ENCODE peak calls at places on chromosomes 12 and 14, in four cellular contexts. One of them, this sample, is unnamed.

GRCh38 chr12:104064842-104065441 is 611 bp downstream of the HCFC2 start:
- DNase-seq in K562: no peak
- DNase-seq in GM12878: no peak
- DNase-seq in SK-N-SH: peak
- DNase-seq in this sample: no peak

GRCh38 chr14:36254020-36254614 is 66.3 kb downstream of the MBIP start:
- DNase-seq in GM12878: no peak
- DNase-seq in K562: no peak
- DNase-seq in SK-N-SH: no peak
- DNase-seq in this sample: peak

GRCh38 chr12:108308432-108308831 is 30.7 kb downstream of the CMKLR1 start:
- DNase-seq in SK-N-SH: no peak
- DNase-seq in GM12878: no peak
- DNase-seq in K562: no peak
- DNase-seq in this sample: no peak

GRCh38 chr14:81125536-81125935 is 95.2 kb downstream of the GTF2A1 start:
- DNase-seq in K562: no peak
- DNase-seq in SK-N-SH: no peak
- DNase-seq in GM12878: no peak
- DNase-seq in this sample: no peak

GRCh38 chr14:76024211-76024907 is 38.8 kb downstream of the IFT43 start:
- DNase-seq in K562: no peak
- DNase-seq in SK-N-SH: no peak
- DNase-seq in GM12878: no peak
- DNase-seq in this sample: no peak

GRCh38 chr14:80003138-80003537 is 208.2 kb downstream of the DIO2 start:
- DNase-seq in SK-N-SH: no peak
- DNase-seq in GM12878: no peak
- DNase-seq in K562: no peak
- DNase-seq in this sample: peak

GRCh38 chr12:55017421-55017820 is 2.4 kb upstream of the NEUROD4 start:
- DNase-seq in SK-N-SH: no peak
- DNase-seq in K562: no peak
- DNase-seq in GM12878: no peak
- DNase-seq in this sample: no peak

GRCh38 chr12:10726945-10727344 is 3.8 kb upstream of the YBX3 start:
- DNase-seq in GM12878: no peak
- DNase-seq in SK-N-SH: no peak
- DNase-seq in K562: no peak
- DNase-seq in this sample: no peak

GRCh38 chr12:57813971-57814771 is 4.4 kb downstream of the AVIL start:
- DNase-seq in GM12878: no peak
- DNase-seq in K562: no peak
- DNase-seq in SK-N-SH: peak
- DNase-seq in this sample: peak

GRCh38 chr12:81617915-81618314 is 141.2 kb downstream of the PPFIA2 start:
- DNase-seq in SK-N-SH: no peak
- DNase-seq in K562: no peak
- DNase-seq in GM12878: no peak
- DNase-seq in this sample: no peak

GRCh38 chr14:60514378-60515243 is 5.7 kb downstream of the SIX6 start:
- DNase-seq in K562: peak
- DNase-seq in GM12878: no peak
- DNase-seq in SK-N-SH: peak
- DNase-seq in this sample: peak

GRCh38 chr14:74959596-74960180 is 4.3 kb upstream of the PGF start:
- DNase-seq in GM12878: no peak
- DNase-seq in K562: no peak
- DNase-seq in SK-N-SH: no peak
- DNase-seq in this sample: no peak

GRCh38 chr14:94115068-94115591 is 4.6 kb downstream of the IFI27 start:
- DNase-seq in GM12878: no peak
- DNase-seq in K562: no peak
- DNase-seq in SK-N-SH: peak
- DNase-seq in this sample: no peak

GRCh38 chr12:106978035-106978800 is 8.7 kb downstream of the MTERF2 start:
- DNase-seq in K562: no peak
- DNase-seq in GM12878: no peak
- DNase-seq in SK-N-SH: peak
- DNase-seq in this sample: peak

GRCh38 chr14:51445001-51445390 is 204.9 kb downstream of the TMX1 start:
- DNase-seq in GM12878: no peak
- DNase-seq in SK-N-SH: no peak
- DNase-seq in K562: no peak
- DNase-seq in this sample: no peak

GRCh38 chr12:26696048-26696612 is 136.9 kb downstream of the ITPR2 start:
- DNase-seq in SK-N-SH: no peak
- DNase-seq in GM12878: no peak
- DNase-seq in K562: no peak
- DNase-seq in this sample: no peak

GRCh38 chr12:71517145-71517846 is 77.7 kb downstream of the LGR5 start:
- DNase-seq in K562: no peak
- DNase-seq in GM12878: no peak
- DNase-seq in SK-N-SH: no peak
- DNase-seq in this sample: no peak

GRCh38 chr12:110281549-110282342 is 699 bp downstream of the ATP2A2 start:
- DNase-seq in GM12878: no peak
- DNase-seq in K562: no peak
- DNase-seq in SK-N-SH: peak
- DNase-seq in this sample: no peak

GRCh38 chr12:96493101-96493500 is 3.7 kb downstream of the CFAP54 start:
- DNase-seq in GM12878: no peak
- DNase-seq in K562: no peak
- DNase-seq in SK-N-SH: no peak
- DNase-seq in this sample: no peak

GRCh38 chr12:102167821-102168605 is 29.6 kb downstream of the PMCH start:
- DNase-seq in K562: no peak
- DNase-seq in GM12878: peak
- DNase-seq in SK-N-SH: no peak
- DNase-seq in this sample: no peak

GRCh38 chr14:41235466-41235865 is 371.2 kb upstream of the LRFN5 start:
- DNase-seq in SK-N-SH: no peak
- DNase-seq in K562: no peak
- DNase-seq in GM12878: no peak
- DNase-seq in this sample: no peak

GRCh38 chr14:36465178-36465577 is 54.9 kb downstream of the NKX2-1 start:
- DNase-seq in K562: no peak
- DNase-seq in GM12878: no peak
- DNase-seq in SK-N-SH: no peak
- DNase-seq in this sample: no peak

GRCh38 chr14:26199599-26200370 is 398.0 kb downstream of the NOVA1 start:
- DNase-seq in GM12878: no peak
- DNase-seq in SK-N-SH: no peak
- DNase-seq in K562: no peak
- DNase-seq in this sample: no peak

GRCh38 chr12:25811656-25812126 is 146.8 kb upstream of the RASSF8 start:
- DNase-seq in K562: no peak
- DNase-seq in GM12878: peak
- DNase-seq in SK-N-SH: no peak
- DNase-seq in this sample: no peak

GRCh38 chr12:7069386-7069785 is 8.9 kb downstream of the C1S start:
- DNase-seq in GM12878: no peak
- DNase-seq in SK-N-SH: no peak
- DNase-seq in K562: no peak
- DNase-seq in this sample: no peak

GRCh38 chr12:120037851-120038250 is 48.8 kb downstream of the BICDL1 start:
- DNase-seq in SK-N-SH: no peak
- DNase-seq in K562: no peak
- DNase-seq in GM12878: no peak
- DNase-seq in this sample: no peak

GRCh38 chr12:113837528-113838296 is 128.4 kb downstream of the RBM19 start:
- DNase-seq in K562: no peak
- DNase-seq in SK-N-SH: no peak
- DNase-seq in GM12878: no peak
- DNase-seq in this sample: no peak
- H3K4me2 ChIP-seq in K562: no peak
- H3K4me2 ChIP-seq in SK-N-SH: no peak
- H3K4me2 ChIP-seq in GM12878: no peak
- H3K4me2 ChIP-seq in this sample: no peak

DNA sequence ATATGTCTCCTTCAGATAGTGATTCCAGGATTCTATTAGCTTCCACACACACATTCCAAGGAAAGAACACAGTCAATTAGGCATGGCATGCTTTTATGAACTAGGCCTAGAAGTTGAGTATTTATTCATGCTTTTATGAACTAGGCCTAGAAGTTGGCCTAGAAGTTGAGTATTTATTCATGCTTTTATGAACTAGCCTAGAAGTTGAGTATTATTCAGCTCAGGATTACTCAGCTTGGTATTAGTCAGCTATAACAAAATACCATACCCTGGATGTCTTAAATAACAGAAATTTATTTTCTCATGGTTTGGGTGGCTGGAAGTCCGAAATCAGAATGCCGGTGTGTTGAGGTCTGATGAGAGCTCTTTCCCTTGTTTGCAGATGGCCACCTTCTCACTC is 442.7 kb upstream of the FLRT2 start:
- DNase-seq in SK-N-SH: no peak
- DNase-seq in K562: no peak
- DNase-seq in GM12878: no peak
- DNase-seq in this sample: no peak
- TF ChIP-seq FOXM1 in SK-N-SH: no peak
- TF ChIP-seq FOXM1 in K562: no peak
- TF ChIP-seq FOXM1 in GM12878: no peak
- TF ChIP-seq FOXM1 in this sample: no peak

DNA sequence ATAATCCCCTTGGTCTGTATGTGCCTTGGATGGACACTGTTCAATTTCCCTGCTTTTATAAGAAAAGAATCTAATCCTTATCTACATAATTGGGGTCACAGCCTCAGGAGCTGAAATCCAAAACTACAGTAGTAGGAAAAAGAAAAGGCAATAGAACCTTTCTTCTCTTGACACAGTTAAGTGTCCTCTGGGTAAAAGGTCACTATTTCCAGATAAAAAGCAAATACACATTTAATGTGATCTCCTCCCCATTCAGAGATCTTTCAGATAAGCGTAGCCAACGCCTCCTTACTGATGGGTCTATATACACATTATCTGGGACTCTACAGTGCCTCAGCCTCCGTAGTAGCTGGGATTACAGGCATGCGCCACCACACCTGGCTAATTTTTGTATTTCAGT is 73.4 kb downstream of the CLIP1 start:
- DNase-seq in GM12878: no peak
- DNase-seq in SK-N-SH: no peak
- DNase-seq in K562: no peak
- DNase-seq in this sample: peak
- H3K4me2 ChIP-seq in GM12878: no peak
- H3K4me2 ChIP-seq in SK-N-SH: no peak
- H3K4me2 ChIP-seq in K562: no peak
- H3K4me2 ChIP-seq in this sample: no peak

DNA sequence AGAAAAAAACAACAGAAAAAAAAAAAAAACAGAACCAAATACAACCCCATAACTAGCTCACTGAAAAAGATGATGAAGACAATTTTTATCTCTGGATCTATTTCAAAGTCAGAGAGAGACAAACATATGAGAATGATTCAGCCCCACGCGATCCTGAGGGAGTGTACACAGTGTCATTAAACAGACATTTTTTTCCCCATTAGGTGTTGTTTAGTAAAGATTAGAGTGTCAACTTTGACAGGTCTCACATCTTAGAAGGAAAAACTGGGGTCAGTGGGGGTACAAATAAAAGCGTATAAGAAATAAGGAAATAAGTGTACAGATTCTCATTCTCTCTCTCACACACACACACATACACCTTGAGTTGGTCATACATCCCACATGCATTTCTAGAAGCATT is 635.4 kb downstream of the NRXN3 start:
- DNase-seq in K562: no peak
- DNase-seq in SK-N-SH: no peak
- DNase-seq in GM12878: no peak
- DNase-seq in this sample: no peak
- TF ChIP-seq FOXM1 in K562: no peak
- TF ChIP-seq FOXM1 in SK-N-SH: no peak
- TF ChIP-seq FOXM1 in GM12878: no peak
- TF ChIP-seq FOXM1 in this sample: no peak

GRCh38 chr14:54316652-54317051 is 80.2 kb upstream of the CDKN3 start:
- DNase-seq in K562: no peak
- DNase-seq in SK-N-SH: no peak
- DNase-seq in GM12878: no peak
- DNase-seq in this sample: no peak

GRCh38 chr14:54310852-54311230 is 86.0 kb upstream of the CDKN3 start:
- DNase-seq in SK-N-SH: no peak
- DNase-seq in GM12878: no peak
- DNase-seq in K562: no peak
- DNase-seq in this sample: no peak

GRCh38 chr14:54317396-54317795 is 79.4 kb upstream of the CDKN3 start:
- DNase-seq in K562: no peak
- DNase-seq in GM12878: no peak
- DNase-seq in SK-N-SH: no peak
- DNase-seq in this sample: no peak

GRCh38 chr14:54312166-54312801 is 84.5 kb upstream of the CDKN3 start:
- DNase-seq in GM12878: no peak
- DNase-seq in K562: no peak
- DNase-seq in SK-N-SH: no peak
- DNase-seq in this sample: no peak

GRCh38 chr14:54314365-54315134 is 82.3 kb upstream of the CDKN3 start:
- DNase-seq in SK-N-SH: no peak
- DNase-seq in GM12878: no peak
- DNase-seq in K562: no peak
- DNase-seq in this sample: no peak
- H3K4me2 ChIP-seq in SK-N-SH: no peak
- H3K4me2 ChIP-seq in GM12878: no peak
- H3K4me2 ChIP-seq in K562: no peak
- H3K4me2 ChIP-seq in this sample: no peak

This sample was measured in HepG2.